ENCODE peak calls at places on chromosomes 2 and 18, in eight cellular contexts. K is astrocyte of the spinal cord, L is AG09309, W is AG04450, F is BJ, Y is NB4, V is nephron progenitor cell, N is WTC11. G is an unnamed sample.

GRCh38 chr2:138742446-138743057 is 37.6 kb downstream of the NXPH2 start:
- DNase-seq in K (no peak), L (no peak), W (no peak), F (no peak), Y (no peak), V (no peak), N (no peak), G (no peak)

GRCh38 chr2:239220363-239220762 is 180.5 kb downstream of the HDAC4 start:
- DNase-seq in K (no peak), L (no peak), W (no peak), F (no peak), Y (peak; percentile 28), V (no peak), N (no peak), G (no peak)

GRCh38 chr2:28737655-28738054 is 14.0 kb upstream of the PPP1CB start:
- DNase-seq in K (no peak), L (no peak), W (no peak), F (no peak), Y (no peak), V (no peak), N (no peak), G (no peak)

GRCh38 chr2:175080479-175080878 is 75.3 kb upstream of the CHN1 start:
- DNase-seq in K (no peak), L (no peak), W (no peak), F (no peak), Y (no peak), V (no peak), N (no peak), G (no peak)

GRCh38 chr2:215105607-215106354 is 32.6 kb downstream of the ABCA12 start:
- DNase-seq in K (no peak), L (no peak), W (no peak), F (no peak), Y (no peak), V (no peak), N (no peak), G (no peak)

GRCh38 chr18:68542818-68543217 is 172.1 kb downstream of the TMX3 start:
- DNase-seq in K (no peak), L (no peak), W (no peak), F (no peak), Y (no peak), V (no peak), N (no peak), G (no peak)

GRCh38 chr2:160252278-160252887 is 52.3 kb upstream of the ITGB6 start:
- DNase-seq in K (peak; percentile 68), L (no peak), W (no peak), F (no peak), Y (peak; percentile 57), V (no peak), N (no peak), G (no peak)

GRCh38 chr2:69036926-69037325 is 23.9 kb downstream of the ANTXR1 start:
- DNase-seq in K (peak; percentile 81), L (no peak), W (no peak), F (no peak), Y (no peak), V (no peak), N (no peak), G (no peak)

GRCh38 chr2:28729698-28730097 is 21.9 kb upstream of the PPP1CB start:
- DNase-seq in K (peak; percentile 18), L (peak; percentile 37), W (no peak), F (peak; percentile 46), Y (no peak), V (no peak), N (no peak), G (no peak)

GRCh38 chr18:36196239-36196995 is 9.1 kb downstream of the MOCOS start:
- DNase-seq in K (no peak), L (no peak), W (no peak), F (no peak), Y (no peak), V (no peak), N (no peak), G (no peak)

GRCh38 chr18:7945882-7946281 is 378.8 kb downstream of the PTPRM start:
- DNase-seq in K (peak; percentile 90), L (peak; percentile 73), W (peak; percentile 87), F (peak; percentile 92), Y (no peak), V (no peak), N (no peak), G (no peak)

GRCh38 chr2:176683565-176684210 is 414.4 kb downstream of the MTX2 start:
- DNase-seq in K (no peak), L (no peak), W (no peak), F (no peak), Y (no peak), V (no peak), N (no peak), G (no peak)

GRCh38 chr2:41926614-41927580 is 120.9 kb upstream of the PKDCC start:
- DNase-seq in K (no peak), L (no peak), W (no peak), F (no peak), Y (no peak), V (no peak), N (no peak), G (no peak)

GRCh38 chr2:216665717-216666116 is 29.6 kb downstream of the IGFBP5 start:
- DNase-seq in K (no peak), L (no peak), W (no peak), F (no peak), Y (no peak), V (peak; percentile 69), N (peak; percentile 85), G (peak; percentile 76)

GRCh38 chr2:238872026-238872425 is 24.1 kb downstream of the TWIST2 start:
- DNase-seq in K (no peak), L (no peak), W (no peak), F (no peak), Y (no peak), V (no peak), N (no peak), G (no peak)

GRCh38 chr2:182611009-182611408 is 105.0 kb upstream of the DNAJC10 start:
- DNase-seq in K (no peak), L (no peak), W (no peak), F (no peak), Y (no peak), V (no peak), N (peak; percentile 26), G (no peak)

GRCh38 chr18:46113751-46114150 is 9.6 kb downstream of the HAUS1 start:
- DNase-seq in K (no peak), L (no peak), W (no peak), F (no peak), Y (no peak), V (no peak), N (no peak), G (no peak)

GRCh38 chr2:226795281-226796011 is 4.2 kb downstream of the IRS1 start:
- DNase-seq in K (peak; percentile 42), L (no peak), W (no peak), F (no peak), Y (no peak), V (peak; percentile 8), N (no peak), G (no peak)
- TF ChIP-seq CTCF in K (peak; percentile 18), L (peak; percentile 50), W (peak; percentile 39), F (peak; percentile 49), Y (no peak), V (no peak), N (no peak), G (no peak)

GRCh38 chr2:241801611-241802420 is 7.2 kb upstream of the NEU4 start:
- DNase-seq in K (no peak), L (no peak), W (no peak), F (no peak), Y (peak; percentile 69), V (peak; percentile 69), N (peak; percentile 55), G (peak; percentile 29)

GRCh38 chr2:241803387-241804325 is 5.3 kb upstream of the NEU4 start:
- DNase-seq in K (peak; percentile 16), L (no peak), W (peak; percentile 8), F (peak; percentile 1), Y (peak; percentile 68), V (peak; percentile 13), N (no peak), G (peak; percentile 58)

GRCh38 chr2:241802806-241803318 is 6.1 kb upstream of the NEU4 start:
- DNase-seq in K (no peak), L (no peak), W (no peak), F (no peak), Y (no peak), V (peak; percentile 3), N (no peak), G (no peak)

GRCh38 chr2:241802421-241802749 is 6.6 kb upstream of the NEU4 start:
- DNase-seq in K (no peak), L (no peak), W (no peak), F (no peak), Y (peak; percentile 47), V (no peak), N (no peak), G (no peak)

DNA sequence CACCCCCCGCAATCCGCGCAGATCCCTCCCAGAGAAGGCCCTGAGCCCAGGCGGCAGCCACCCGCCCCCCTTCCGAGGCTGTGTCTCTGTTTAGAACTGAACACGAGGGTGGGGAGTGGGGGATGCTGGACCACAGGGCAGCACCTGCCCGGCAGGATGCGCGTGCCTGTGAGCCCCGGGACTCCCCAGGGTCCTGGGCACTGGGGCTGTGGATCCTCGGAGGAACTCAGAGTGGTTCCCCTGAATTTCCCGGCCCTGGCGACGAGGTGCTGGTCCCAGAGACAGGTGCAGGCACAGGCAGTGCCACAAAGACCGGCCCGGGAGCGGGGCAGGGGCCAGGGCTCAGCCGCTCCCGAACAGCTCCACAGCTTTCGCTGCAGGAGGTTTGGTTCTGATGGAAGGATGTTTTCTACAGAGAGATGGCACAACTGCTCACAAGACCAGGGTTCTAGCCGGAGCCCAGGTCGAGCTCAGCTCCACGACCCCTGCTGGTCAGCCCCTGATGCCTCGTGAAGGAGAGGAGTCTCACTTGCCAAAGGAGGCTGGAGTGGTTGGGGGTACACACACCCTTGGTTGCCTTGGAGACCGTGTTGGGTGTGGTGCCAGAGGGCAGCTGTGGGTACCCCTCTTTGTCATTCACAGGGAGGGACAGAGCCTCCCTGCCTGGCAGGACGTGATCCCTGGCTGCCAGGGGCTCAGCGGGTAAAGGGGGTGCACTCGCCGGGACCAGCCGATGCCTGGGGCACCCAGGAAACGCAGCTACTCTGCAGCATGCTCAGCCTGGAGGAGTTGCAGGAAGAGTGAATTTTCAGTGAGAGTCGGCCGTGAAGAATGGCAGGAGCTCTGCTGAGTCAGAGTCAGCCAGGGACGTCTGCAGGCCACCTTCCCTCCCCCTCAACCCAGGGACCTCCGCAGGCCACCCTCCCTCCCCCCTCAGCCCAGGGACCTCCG is 4.4 kb upstream of the NEU4 start:
- DNase-seq in K (no peak), L (no peak), W (no peak), F (no peak), Y (peak; percentile 95), V (peak; percentile 34), N (no peak), G (peak; percentile 37)
- TF ChIP-seq CTCF in K (no peak), L (no peak), W (peak; percentile 21), F (no peak), Y (peak; percentile 60), V (no peak), N (no peak), G (no peak)

GRCh38 chr2:103898561-103898960 is 955.4 kb upstream of the POU3F3 start:
- DNase-seq in K (no peak), L (no peak), W (no peak), F (no peak), Y (no peak), V (no peak), N (no peak), G (no peak)

GRCh38 chr2:103902347-103902746 is 951.6 kb upstream of the POU3F3 start:
- DNase-seq in K (no peak), L (no peak), W (no peak), F (no peak), Y (no peak), V (no peak), N (no peak), G (no peak)
- TF ChIP-seq CTCF in K (no peak), L (no peak), W (no peak), F (no peak), Y (no peak), V (no peak), N (no peak), G (no peak)

GRCh38 chr2:119323459-119323858 is 43.2 kb downstream of the C2orf76 start:
- DNase-seq in K (no peak), L (no peak), W (no peak), F (no peak), Y (no peak), V (no peak), N (no peak), G (no peak)
- TF ChIP-seq CTCF in K (no peak), L (no peak), W (no peak), F (no peak), Y (no peak), V (no peak), N (no peak), G (no peak)

G was measured in glutamatergic neuron.